ENCODE peak calls at places on chromosomes 16 and 17, in ten cellular contexts. One of them, this sample, is unnamed.

GRCh38 chr16:67395458-67396158 is 2.3 kb upstream of the TPPP3 start:
- DNase-seq in NAMALWA: no peak
- DNase-seq in HFF-Myc: no peak
- DNase-seq in AG10803: no peak
- DNase-seq in GM04504: no peak
- DNase-seq in lung microvascular endothelial cell: no peak
- DNase-seq in AG09309: no peak
- DNase-seq in HT-29: no peak
- DNase-seq in posterior cingulate gyrus: no peak
- DNase-seq in EH: peak
- DNase-seq in this sample: no peak

GRCh38 chr17:21177854-21178600 is 35.9 kb downstream of the TMEM11 start:
- DNase-seq in AG09309: no peak
- DNase-seq in AG10803: no peak
- DNase-seq in EH: no peak
- DNase-seq in HFF-Myc: no peak
- DNase-seq in GM04504: no peak
- DNase-seq in posterior cingulate gyrus: no peak
- DNase-seq in HT-29: no peak
- DNase-seq in NAMALWA: no peak
- DNase-seq in lung microvascular endothelial cell: no peak
- DNase-seq in this sample: no peak

GRCh38 chr16:58028541-58029070 is 3.1 kb downstream of the MMP15 start:
- DNase-seq in HT-29: no peak
- DNase-seq in AG09309: no peak
- DNase-seq in posterior cingulate gyrus: no peak
- DNase-seq in NAMALWA: no peak
- DNase-seq in HFF-Myc: no peak
- DNase-seq in lung microvascular endothelial cell: no peak
- DNase-seq in GM04504: no peak
- DNase-seq in AG10803: no peak
- DNase-seq in EH: peak
- DNase-seq in this sample: no peak

GRCh38 chr17:2347805-2348685 is 10.7 kb downstream of the SGSM2 start:
- DNase-seq in EH: peak
- DNase-seq in GM04504: peak
- DNase-seq in AG09309: peak
- DNase-seq in NAMALWA: no peak
- DNase-seq in HFF-Myc: peak
- DNase-seq in lung microvascular endothelial cell: no peak
- DNase-seq in HT-29: peak
- DNase-seq in posterior cingulate gyrus: no peak
- DNase-seq in AG10803: peak
- DNase-seq in this sample: no peak

GRCh38 chr17:8354196-8354595 is 14.6 kb downstream of the ODF4 start:
- DNase-seq in GM04504: no peak
- DNase-seq in EH: no peak
- DNase-seq in HFF-Myc: no peak
- DNase-seq in lung microvascular endothelial cell: no peak
- DNase-seq in AG09309: no peak
- DNase-seq in posterior cingulate gyrus: no peak
- DNase-seq in HT-29: no peak
- DNase-seq in AG10803: no peak
- DNase-seq in NAMALWA: no peak
- DNase-seq in this sample: no peak

GRCh38 chr17:81365601-81366585 is 29.4 kb upstream of the BAHCC1 start:
- DNase-seq in HT-29: peak
- DNase-seq in GM04504: no peak
- DNase-seq in lung microvascular endothelial cell: peak
- DNase-seq in AG09309: no peak
- DNase-seq in NAMALWA: no peak
- DNase-seq in AG10803: no peak
- DNase-seq in HFF-Myc: no peak
- DNase-seq in EH: no peak
- DNase-seq in posterior cingulate gyrus: no peak
- DNase-seq in this sample: no peak

GRCh38 chr17:3575506-3575905 is 17.9 kb upstream of the TRPV3 start:
- DNase-seq in HT-29: no peak
- DNase-seq in HFF-Myc: peak
- DNase-seq in EH: peak
- DNase-seq in lung microvascular endothelial cell: no peak
- DNase-seq in posterior cingulate gyrus: no peak
- DNase-seq in AG10803: peak
- DNase-seq in NAMALWA: no peak
- DNase-seq in GM04504: peak
- DNase-seq in AG09309: peak
- DNase-seq in this sample: peak

GRCh38 chr17:3960764-3961163 is 3.5 kb downstream of the ATP2A3 start:
- DNase-seq in NAMALWA: no peak
- DNase-seq in EH: no peak
- DNase-seq in lung microvascular endothelial cell: no peak
- DNase-seq in GM04504: peak
- DNase-seq in HT-29: no peak
- DNase-seq in HFF-Myc: no peak
- DNase-seq in posterior cingulate gyrus: no peak
- DNase-seq in AG10803: peak
- DNase-seq in AG09309: no peak
- DNase-seq in this sample: no peak

GRCh38 chr17:48612854-48613691 is 2.0 kb downstream of the HOXB8 start:
- DNase-seq in EH: no peak
- DNase-seq in AG10803: no peak
- DNase-seq in NAMALWA: no peak
- DNase-seq in posterior cingulate gyrus: no peak
- DNase-seq in lung microvascular endothelial cell: peak
- DNase-seq in GM04504: no peak
- DNase-seq in AG09309: no peak
- DNase-seq in HT-29: peak
- DNase-seq in HFF-Myc: no peak
- DNase-seq in this sample: no peak

GRCh38 chr16:11783319-11784047 is 13.6 kb downstream of the ZC3H7A start:
- DNase-seq in AG09309: no peak
- DNase-seq in HFF-Myc: no peak
- DNase-seq in AG10803: peak
- DNase-seq in NAMALWA: peak
- DNase-seq in HT-29: no peak
- DNase-seq in GM04504: no peak
- DNase-seq in lung microvascular endothelial cell: peak
- DNase-seq in EH: peak
- DNase-seq in posterior cingulate gyrus: no peak
- DNase-seq in this sample: no peak

GRCh38 chr16:2663553-2664521 is 18.5 kb upstream of the KCTD5 start:
- DNase-seq in posterior cingulate gyrus: no peak
- DNase-seq in GM04504: no peak
- DNase-seq in HT-29: peak
- DNase-seq in NAMALWA: peak
- DNase-seq in EH: peak
- DNase-seq in lung microvascular endothelial cell: no peak
- DNase-seq in AG09309: peak
- DNase-seq in AG10803: peak
- DNase-seq in HFF-Myc: no peak
- DNase-seq in this sample: no peak

GRCh38 chr17:8125196-8125946 is 1.5 kb upstream of the HES7 start:
- DNase-seq in EH: peak
- DNase-seq in NAMALWA: peak
- DNase-seq in AG10803: peak
- DNase-seq in AG09309: no peak
- DNase-seq in GM04504: no peak
- DNase-seq in HFF-Myc: no peak
- DNase-seq in posterior cingulate gyrus: peak
- DNase-seq in HT-29: peak
- DNase-seq in lung microvascular endothelial cell: peak
- DNase-seq in this sample: no peak

GRCh38 chr17:17599965-17600364 is 8.5 kb upstream of the PEMT start:
- DNase-seq in NAMALWA: no peak
- DNase-seq in EH: no peak
- DNase-seq in AG10803: no peak
- DNase-seq in posterior cingulate gyrus: no peak
- DNase-seq in GM04504: no peak
- DNase-seq in HT-29: no peak
- DNase-seq in HFF-Myc: no peak
- DNase-seq in AG09309: no peak
- DNase-seq in lung microvascular endothelial cell: no peak
- DNase-seq in this sample: no peak

GRCh38 chr17:5630434-5630833 is 46.1 kb upstream of the NLRP1 start:
- DNase-seq in lung microvascular endothelial cell: peak
- DNase-seq in HFF-Myc: no peak
- DNase-seq in HT-29: no peak
- DNase-seq in NAMALWA: no peak
- DNase-seq in AG10803: peak
- DNase-seq in posterior cingulate gyrus: no peak
- DNase-seq in EH: peak
- DNase-seq in GM04504: peak
- DNase-seq in AG09309: peak
- DNase-seq in this sample: no peak

GRCh38 chr17:58336456-58337094 is 8.0 kb upstream of the TSPOAP1 start:
- DNase-seq in HFF-Myc: peak
- DNase-seq in GM04504: no peak
- DNase-seq in HT-29: no peak
- DNase-seq in posterior cingulate gyrus: no peak
- DNase-seq in AG09309: no peak
- DNase-seq in AG10803: peak
- DNase-seq in EH: peak
- DNase-seq in lung microvascular endothelial cell: no peak
- DNase-seq in NAMALWA: peak
- DNase-seq in this sample: no peak

GRCh38 chr16:24409045-24409444 is 130.3 kb upstream of the RBBP6 start:
- DNase-seq in HT-29: peak
- DNase-seq in AG10803: no peak
- DNase-seq in lung microvascular endothelial cell: no peak
- DNase-seq in AG09309: no peak
- DNase-seq in NAMALWA: peak
- DNase-seq in HFF-Myc: no peak
- DNase-seq in EH: peak
- DNase-seq in GM04504: no peak
- DNase-seq in posterior cingulate gyrus: no peak
- DNase-seq in this sample: no peak

GRCh38 chr16:10408824-10409381 is 23.0 kb downstream of the ATF7IP2 start:
- DNase-seq in GM04504: no peak
- DNase-seq in posterior cingulate gyrus: no peak
- DNase-seq in lung microvascular endothelial cell: peak
- DNase-seq in AG09309: no peak
- DNase-seq in HT-29: no peak
- DNase-seq in AG10803: no peak
- DNase-seq in NAMALWA: no peak
- DNase-seq in HFF-Myc: no peak
- DNase-seq in EH: no peak
- DNase-seq in this sample: no peak

GRCh38 chr16:21116148-21116693 is 34.4 kb downstream of the DNAH3 start:
- DNase-seq in posterior cingulate gyrus: no peak
- DNase-seq in EH: peak
- DNase-seq in AG09309: no peak
- DNase-seq in HFF-Myc: no peak
- DNase-seq in GM04504: no peak
- DNase-seq in HT-29: no peak
- DNase-seq in AG10803: peak
- DNase-seq in NAMALWA: peak
- DNase-seq in lung microvascular endothelial cell: no peak
- DNase-seq in this sample: no peak

GRCh38 chr17:9292563-9292941 is 271.2 kb downstream of the NTN1 start:
- DNase-seq in GM04504: no peak
- DNase-seq in NAMALWA: no peak
- DNase-seq in HT-29: no peak
- DNase-seq in HFF-Myc: no peak
- DNase-seq in posterior cingulate gyrus: no peak
- DNase-seq in AG10803: peak
- DNase-seq in AG09309: no peak
- DNase-seq in EH: no peak
- DNase-seq in lung microvascular endothelial cell: no peak
- DNase-seq in this sample: no peak

GRCh38 chr17:81863123-81863675 is 2.9 kb upstream of the P4HB start:
- DNase-seq in GM04504: no peak
- DNase-seq in EH: no peak
- DNase-seq in HFF-Myc: no peak
- DNase-seq in NAMALWA: no peak
- DNase-seq in posterior cingulate gyrus: no peak
- DNase-seq in lung microvascular endothelial cell: no peak
- DNase-seq in AG09309: no peak
- DNase-seq in HT-29: no peak
- DNase-seq in AG10803: peak
- DNase-seq in this sample: no peak

GRCh38 chr16:53417011-53417410 is 17.3 kb upstream of the RBL2 start:
- DNase-seq in AG09309: peak
- DNase-seq in HT-29: no peak
- DNase-seq in posterior cingulate gyrus: no peak
- DNase-seq in EH: peak
- DNase-seq in AG10803: peak
- DNase-seq in HFF-Myc: no peak
- DNase-seq in GM04504: peak
- DNase-seq in lung microvascular endothelial cell: no peak
- DNase-seq in NAMALWA: no peak
- DNase-seq in this sample: no peak

GRCh38 chr17:66661857-66662256 is 173.1 kb upstream of the CACNG5 start:
- DNase-seq in GM04504: no peak
- DNase-seq in posterior cingulate gyrus: no peak
- DNase-seq in HT-29: no peak
- DNase-seq in HFF-Myc: no peak
- DNase-seq in lung microvascular endothelial cell: no peak
- DNase-seq in AG09309: no peak
- DNase-seq in NAMALWA: no peak
- DNase-seq in EH: no peak
- DNase-seq in AG10803: no peak
- DNase-seq in this sample: no peak

GRCh38 chr16:81575307-81575706 is 130.7 kb downstream of the CMIP start:
- DNase-seq in GM04504: no peak
- DNase-seq in posterior cingulate gyrus: no peak
- DNase-seq in lung microvascular endothelial cell: no peak
- DNase-seq in HT-29: no peak
- DNase-seq in NAMALWA: no peak
- DNase-seq in EH: no peak
- DNase-seq in AG09309: no peak
- DNase-seq in HFF-Myc: no peak
- DNase-seq in AG10803: no peak
- DNase-seq in this sample: no peak

GRCh38 chr17:15263206-15263579 is 1.9 kb downstream of the PMP22 start:
- DNase-seq in HFF-Myc: no peak
- DNase-seq in NAMALWA: no peak
- DNase-seq in GM04504: peak
- DNase-seq in posterior cingulate gyrus: peak
- DNase-seq in HT-29: no peak
- DNase-seq in lung microvascular endothelial cell: peak
- DNase-seq in AG10803: peak
- DNase-seq in AG09309: peak
- DNase-seq in EH: peak
- DNase-seq in this sample: no peak

GRCh38 chr16:27463741-27464662 is 62.0 kb downstream of the IL21R start:
- DNase-seq in AG09309: no peak
- DNase-seq in HT-29: no peak
- DNase-seq in posterior cingulate gyrus: no peak
- DNase-seq in lung microvascular endothelial cell: no peak
- DNase-seq in AG10803: no peak
- DNase-seq in NAMALWA: no peak
- DNase-seq in GM04504: no peak
- DNase-seq in HFF-Myc: no peak
- DNase-seq in EH: no peak
- DNase-seq in this sample: no peak

GRCh38 chr17:69511244-69511643 is 96.7 kb downstream of the MAP2K6 start:
- DNase-seq in AG09309: no peak
- DNase-seq in posterior cingulate gyrus: no peak
- DNase-seq in lung microvascular endothelial cell: no peak
- DNase-seq in AG10803: no peak
- DNase-seq in GM04504: no peak
- DNase-seq in HT-29: no peak
- DNase-seq in NAMALWA: no peak
- DNase-seq in EH: no peak
- DNase-seq in HFF-Myc: no peak
- DNase-seq in this sample: no peak

GRCh38 chr17:71213936-71214335 is 906.9 kb upstream of the SOX9 start:
- DNase-seq in AG09309: no peak
- DNase-seq in HFF-Myc: no peak
- DNase-seq in EH: no peak
- DNase-seq in HT-29: no peak
- DNase-seq in GM04504: no peak
- DNase-seq in NAMALWA: no peak
- DNase-seq in posterior cingulate gyrus: no peak
- DNase-seq in lung microvascular endothelial cell: no peak
- DNase-seq in AG10803: no peak
- DNase-seq in this sample: no peak

GRCh38 chr17:75364078-75364477 is 41.4 kb downstream of the GRB2 start:
- DNase-seq in HT-29: peak
- DNase-seq in EH: peak
- DNase-seq in posterior cingulate gyrus: no peak
- DNase-seq in AG10803: peak
- DNase-seq in HFF-Myc: peak
- DNase-seq in GM04504: peak
- DNase-seq in lung microvascular endothelial cell: no peak
- DNase-seq in AG09309: peak
- DNase-seq in NAMALWA: no peak
- DNase-seq in this sample: peak